ENCODE peak calls at places on chromosomes 12 and 14, in nine cellular contexts. O is heart left ventricle; M is AG04450; U is effector memory CD4-positive, alpha-beta T cell; F is A549; X is tibial nerve; H is fibroblast of lung; T is GM23248; Q is tibial artery. J is an unnamed sample.

GRCh38 chr14:101727611-101728010 is 33.9 kb upstream of the PPP2R5C start:
- DNase-seq in X (no peak), Q (no peak), O (no peak), T (no peak), M (no peak), U (no peak), F (no peak), H (no peak), J (no peak)

GRCh38 chr14:70045296-70045695 is 143.5 kb downstream of the SLC8A3 start:
- DNase-seq in U (no peak), O (no peak), M (no peak), F (no peak), H (no peak), X (no peak), T (peak; percentile 34), Q (no peak), J (no peak)

GRCh38 chr14:91186515-91187066 is 57.9 kb downstream of the GPR68 start:
- DNase-seq in F (no peak), M (no peak), H (peak; percentile 15), O (no peak), X (no peak), U (no peak), Q (no peak), T (peak; percentile 80), J (no peak)

GRCh38 chr14:31294736-31295398 is 87.3 kb upstream of the HECTD1 start:
- DNase-seq in F (no peak), Q (no peak), H (peak; percentile 22), U (no peak), M (no peak), O (no peak), X (no peak), T (peak; percentile 13), J (no peak)

GRCh38 chr12:5318874-5319273 is 113.0 kb upstream of the NTF3 start:
- DNase-seq in Q (no peak), X (no peak), U (no peak), F (no peak), O (no peak), H (peak; percentile 75), M (peak; percentile 27), T (peak; percentile 88), J (no peak)

GRCh38 chr12:89706551-89707348 is 1.9 kb downstream of the ATP2B1 start:
- DNase-seq in U (no peak), M (no peak), F (peak; percentile 53), Q (peak; percentile 66), H (peak; percentile 26), X (peak; percentile 19), T (peak; percentile 73), O (peak; percentile 35), J (peak; percentile 7)

GRCh38 chr12:111430418-111431353 is 25.0 kb downstream of the SH2B3 start:
- DNase-seq in Q (no peak), M (no peak), F (no peak), T (no peak), U (peak; percentile 76), X (no peak), H (no peak), O (no peak), J (no peak)

GRCh38 chr14:47490353-47490752 is 185.1 kb downstream of the MDGA2 start:
- DNase-seq in F (no peak), M (no peak), T (no peak), O (no peak), U (no peak), Q (no peak), H (no peak), X (no peak), J (no peak)

GRCh38 chr14:39431416-39432178 is 636 bp downstream of the FBXO33 start:
- DNase-seq in Q (peak; percentile 75), H (peak; percentile 41), U (peak; percentile 7), X (no peak), T (peak; percentile 78), M (no peak), O (peak; percentile 48), F (peak; percentile 16), J (peak; percentile 66)

GRCh38 chr12:109863961-109864712 is 16.2 kb downstream of the GLTP start:
- DNase-seq in F (no peak), O (no peak), X (no peak), M (no peak), T (peak; percentile 35), Q (no peak), H (peak; percentile 24), U (no peak), J (peak; percentile 52)

GRCh38 chr14:81103443-81103842 is 117.3 kb downstream of the GTF2A1 start:
- DNase-seq in H (no peak), O (no peak), X (no peak), U (no peak), M (no peak), Q (no peak), F (no peak), T (no peak), J (no peak)

GRCh38 chr12:18850752-18851151 is 112.8 kb downstream of the CAPZA3 start:
- DNase-seq in F (no peak), U (no peak), M (no peak), T (no peak), X (no peak), Q (no peak), O (no peak), H (no peak), J (no peak)

GRCh38 chr12:33330940-33331339 is 108.7 kb downstream of the SYT10 start:
- DNase-seq in X (no peak), H (no peak), T (no peak), Q (no peak), M (no peak), O (no peak), U (no peak), F (no peak), J (no peak)

GRCh38 chr14:84401631-84402030 is 1128.3 kb upstream of the FLRT2 start:
- DNase-seq in O (no peak), H (no peak), F (no peak), M (no peak), T (no peak), Q (no peak), U (no peak), X (no peak), J (no peak)

GRCh38 chr12:106791531-106791930 is 17.0 kb downstream of the RIC8B start:
- DNase-seq in T (no peak), X (no peak), U (no peak), F (no peak), H (no peak), M (no peak), Q (no peak), O (no peak), J (no peak)

GRCh38 chr12:64943686-64944085 is 119.2 kb downstream of the TBC1D30 start:
- DNase-seq in Q (no peak), M (peak; percentile 8), O (no peak), F (no peak), U (no peak), X (no peak), H (peak; percentile 81), T (no peak), J (no peak)

GRCh38 chr14:61536661-61537566 is 158.4 kb upstream of the HIF1A start:
- DNase-seq in M (no peak), X (no peak), U (no peak), Q (no peak), F (no peak), O (no peak), H (no peak), T (peak; percentile 43), J (no peak)
- H3K27ac ChIP-seq in M (peak overlapping the region; percentile 71), X (no peak overlapping the region), U (no peak overlapping the region), Q (no peak overlapping the region), F (peak overlapping the region; percentile 96), O (no peak overlapping the region), H (no peak overlapping the region), T (peak overlapping the region; percentile 79), J (no peak overlapping the region)

GRCh38 chr14:67416810-67417209 is 4.8 kb upstream of the PLEK2 start:
- DNase-seq in O (no peak), T (no peak), U (no peak), F (no peak), H (no peak), Q (no peak), X (no peak), M (no peak), J (no peak)
- H3K27ac ChIP-seq in O (no peak overlapping the region), T (no peak overlapping the region), U (no peak overlapping the region), F (no peak overlapping the region), H (no peak overlapping the region), Q (no peak overlapping the region), X (no peak overlapping the region), M (no peak overlapping the region), J (no peak overlapping the region)

DNA sequence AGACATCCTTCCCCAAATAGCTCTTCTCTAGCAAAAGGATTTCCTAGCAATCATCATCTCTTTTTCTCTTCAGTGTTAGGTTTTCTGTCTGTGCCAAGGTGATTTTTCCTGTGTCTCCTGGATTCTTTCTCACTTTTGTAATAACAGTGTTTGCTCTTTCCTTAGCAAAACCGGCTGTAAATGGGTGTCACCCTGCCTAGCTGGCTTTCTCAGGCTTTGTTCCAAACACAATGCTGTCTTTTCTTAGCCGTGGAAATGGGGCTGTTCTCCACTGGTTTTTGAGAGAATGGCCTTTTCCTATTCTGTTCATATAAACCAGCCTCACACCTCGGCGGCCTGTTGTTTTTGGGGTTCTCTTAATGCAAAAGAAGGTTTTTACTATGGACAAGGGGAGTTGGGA is 21.9 kb downstream of the JDP2 start:
- DNase-seq in O (no peak), M (no peak), Q (no peak), U (no peak), X (no peak), F (no peak), T (peak; percentile 48), H (no peak), J (no peak)
- H3K27ac ChIP-seq in O (no peak overlapping the region), M (no peak overlapping the region), Q (peak overlapping the region; percentile 27), U (no peak overlapping the region), X (no peak overlapping the region), F (peak overlapping the region; percentile 87), T (peak overlapping the region; percentile 34), H (no peak overlapping the region), J (peak overlapping the region; percentile 53)

GRCh38 chr12:92928431-92928961 is 599 bp downstream of the EEA1 start:
- DNase-seq in Q (peak; percentile 73), M (no peak), T (peak; percentile 75), F (peak; percentile 13), H (peak; percentile 27), O (peak; percentile 51), X (peak; percentile 13), U (peak; percentile 20), J (peak; percentile 53)

GRCh38 chr12:92927436-92928116 is 1.5 kb downstream of the EEA1 start:
- DNase-seq in Q (no peak), F (peak; percentile 46), T (peak; percentile 88), H (peak; percentile 82), M (no peak), X (no peak), U (no peak), O (no peak), J (no peak)

GRCh38 chr12:92928962-92929915 is at the start of gene EEA1:
- DNase-seq in M (peak; percentile 80), T (peak; percentile 99), Q (peak; percentile 98), F (peak; percentile 88), X (peak; percentile 92), U (peak; percentile 92), O (peak; percentile 98), H (peak; percentile 94), J (peak; percentile 93)

GRCh38 chr12:92929957-92930356 is 862 bp upstream of the EEA1 start:
- DNase-seq in M (no peak), F (no peak), T (no peak), U (no peak), O (no peak), Q (no peak), X (peak; percentile 7), H (no peak), J (no peak)

DNA sequence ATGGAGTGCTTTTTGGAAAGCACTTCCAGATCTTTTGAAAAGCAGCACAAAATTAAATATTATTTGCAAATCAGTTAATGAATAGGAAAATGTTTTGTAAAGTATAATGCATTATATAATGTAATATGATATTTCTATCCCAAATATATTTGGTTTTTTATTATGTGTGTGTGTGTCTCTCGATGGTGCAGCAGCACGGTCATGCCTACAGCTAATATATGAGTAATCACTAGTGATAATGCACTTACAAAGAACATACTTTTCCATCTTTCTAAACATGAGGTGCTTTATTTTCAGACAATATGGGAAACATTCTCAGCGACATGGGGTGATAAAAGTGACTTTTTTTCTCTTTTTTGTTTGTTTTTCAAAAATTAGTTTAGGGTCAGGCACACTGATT is 1.3 kb upstream of the EEA1 start:
- DNase-seq in T (peak; percentile 38), M (no peak), H (no peak), U (no peak), O (no peak), Q (no peak), X (no peak), F (no peak), J (no peak)
- H3K27ac ChIP-seq in T (peak overlapping the region; percentile 89), M (no peak overlapping the region), H (no peak overlapping the region), U (no peak overlapping the region), O (peak overlapping the region; percentile 95), Q (peak overlapping the region; percentile 100), X (no peak overlapping the region), F (peak overlapping the region; percentile 99), J (no peak overlapping the region)

J was measured in caudate nucleus.